ENCODE peak calls at places on chromosomes 1 and 21, in five cellular contexts. C is stimulated activated CD8-positive, alpha-beta memory T cell treated with anti-CD3 and anti-CD28 coated beads, Interleukin-4, amount 100 ng/mL, for 48 hours; V is fibroblast of mammary gland; J is RPMI8226; P is coronary artery. F is an unnamed sample.

GRCh38 chr1:183956559-183957188 is 80.9 kb downstream of the COLGALT2 start:
- DNase-seq in C (peak), V (peak), J (peak), P (no peak), F (no peak)

GRCh38 chr1:113887392-113887767 is at the start of gene BCL2L15:
- DNase-seq in C (no peak), V (no peak), J (no peak), P (no peak), F (no peak)

GRCh38 chr1:112992780-112993179 is 36.8 kb upstream of the SLC16A1 start:
- DNase-seq in C (no peak), V (no peak), J (no peak), P (no peak), F (no peak)

GRCh38 chr21:22231013-22231412 is 1232.8 kb downstream of the NCAM2 start:
- DNase-seq in C (no peak), V (no peak), J (no peak), P (no peak), F (no peak)

GRCh38 chr1:36421649-36422048 is 23.9 kb upstream of the LSM10 start:
- DNase-seq in C (no peak), V (no peak), J (no peak), P (no peak), F (no peak)

GRCh38 chr1:17292299-17293198 is 15.4 kb upstream of the PADI4 start:
- DNase-seq in C (no peak), V (no peak), J (no peak), P (no peak), F (no peak)

GRCh38 chr1:234769284-234769998 is 159.5 kb upstream of the IRF2BP2 start:
- DNase-seq in C (no peak), V (no peak), J (no peak), P (no peak), F (no peak)

GRCh38 chr1:62728963-62729362 is 40.8 kb upstream of the DOCK7 start:
- DNase-seq in C (no peak), V (no peak), J (no peak), P (no peak), F (no peak)

GRCh38 chr1:30693820-30694219 is 29.6 kb downstream of the MATN1 start:
- DNase-seq in C (no peak), V (no peak), J (no peak), P (no peak), F (no peak)

GRCh38 chr1:206608108-206608698 is 4.1 kb downstream of the EIF2D start:
- DNase-seq in C (peak), V (peak), J (peak), P (no peak), F (peak)

GRCh38 chr1:12587981-12588620 is 29.9 kb downstream of the DHRS3 start:
- DNase-seq in C (no peak), V (peak), J (no peak), P (no peak), F (no peak)

GRCh38 chr1:89631756-89632155 is 1.2 kb upstream of the LRRC8C start:
- DNase-seq in C (no peak), V (no peak), J (no peak), P (no peak), F (no peak)

GRCh38 chr1:208213786-208214185 is 30.4 kb downstream of the PLXNA2 start:
- DNase-seq in C (no peak), V (no peak), J (no peak), P (no peak), F (no peak)

GRCh38 chr1:220706921-220707559 is 16.9 kb downstream of the C1orf115 start:
- DNase-seq in C (no peak), V (no peak), J (no peak), P (no peak), F (no peak)

GRCh38 chr1:58824753-58825389 is 41.0 kb upstream of the JUN start:
- DNase-seq in C (no peak), V (no peak), J (no peak), P (no peak), F (peak)

GRCh38 chr21:25967566-25968438 is 202.8 kb downstream of the APP start:
- DNase-seq in C (no peak), V (no peak), J (peak), P (no peak), F (peak)

GRCh38 chr1:150572918-150573647 is 6.3 kb downstream of the MCL1 start:
- DNase-seq in C (peak), V (no peak), J (no peak), P (no peak), F (no peak)

GRCh38 chr21:41960386-41960785 is 6.6 kb upstream of the C2CD2 start:
- DNase-seq in C (no peak), V (no peak), J (no peak), P (no peak), F (no peak)

GRCh38 chr1:99438656-99439055 is 174.4 kb downstream of the PLPPR4 start:
- DNase-seq in C (no peak), V (no peak), J (no peak), P (no peak), F (no peak)

GRCh38 chr1:188065917-188066316 is 1237.2 kb downstream of the PLA2G4A start:
- DNase-seq in C (no peak), V (no peak), J (no peak), P (no peak), F (no peak)

GRCh38 chr1:167342846-167343245 is 122.2 kb downstream of the POU2F1 start:
- DNase-seq in C (no peak), V (no peak), J (no peak), P (no peak), F (no peak)

GRCh38 chr1:40634901-40635655 is 30.4 kb downstream of the RIMS3 start:
- DNase-seq in C (no peak), V (no peak), J (no peak), P (no peak), F (no peak)

GRCh38 chr1:27044613-27045091 is 32.0 kb upstream of the TENT5B start:
- DNase-seq in C (peak), V (peak), J (peak), P (peak), F (peak)

GRCh38 chr1:151238467-151238739 is 16.1 kb upstream of the PSMD4 start:
- DNase-seq in C (no peak), V (peak), J (no peak), P (no peak), F (no peak)

GRCh38 chr1:41360074-41361027 is 883 bp upstream of the FOXO6 start:
- DNase-seq in C (peak), V (no peak), J (peak), P (peak), F (no peak)

GRCh38 chr21:29164330-29164942 is 34.0 kb downstream of the MAP3K7CL start:
- DNase-seq in C (no peak), V (peak), J (peak), P (no peak), F (no peak)

GRCh38 chr21:41188476-41189146 is 20.7 kb downstream of the BACE2 start:
- DNase-seq in C (no peak), V (peak), J (no peak), P (no peak), F (no peak)

GRCh38 chr1:36576118-36576517 is 93.4 kb upstream of the CSF3R start:
- DNase-seq in C (peak), V (peak), J (peak), P (no peak), F (peak)

GRCh38 chr1:94039514-94039870 is 81.5 kb downstream of the ABCA4 start:
- DNase-seq in C (peak), V (peak), J (peak), P (no peak), F (peak)

GRCh38 chr1:201714542-201715276 is 114.2 kb upstream of the IPO9 start:
- DNase-seq in C (no peak), V (peak), J (peak), P (peak), F (peak)

GRCh38 chr1:245495681-245496080 is 340.9 kb downstream of the KIF26B start:
- DNase-seq in C (no peak), V (no peak), J (no peak), P (no peak), F (no peak)

GRCh38 chr1:203754455-203754864 is 10.5 kb upstream of the LAX1 start:
- DNase-seq in C (no peak), V (no peak), J (no peak), P (no peak), F (no peak)

F was measured in body of pancreas.